ENCODE peak calls at places on chromosomes 4 and X, in four cellular contexts. I is heart right ventricle, S is fibroblast of lung, D is neuronal stem cell. M is an unnamed sample. For H3K4me1, the result is how much of the 10 kb centered on the place peaks cover.

GRCh38 chr4:76441881-76442280 is 6.9 kb downstream of the SHROOM3 start:
- DNase-seq in I (no peak), S (no peak), D (no peak), M (no peak)

GRCh38 chrX:1464282-1465131 is 11.8 kb upstream of the ASMTL start:
- DNase-seq in I (peak), S (no peak), D (no peak), M (peak)

GRCh38 chrX:131854586-131854985 is 168.5 kb upstream of the STK26 start:
- DNase-seq in I (no peak), S (peak), D (no peak), M (no peak)

GRCh38 chr4:76194325-76194724 is 19.3 kb downstream of the SCARB2 start:
- DNase-seq in I (no peak), S (peak), D (no peak), M (no peak)

GRCh38 chr4:139774759-139775487 is 109.3 kb downstream of the MGST2 start:
- DNase-seq in I (no peak), S (no peak), D (no peak), M (no peak)

GRCh38 chr4:110163327-110164070 is 34.9 kb downstream of the ELOVL6 start:
- DNase-seq in I (no peak), S (peak), D (no peak), M (no peak)

GRCh38 chr4:156954598-156954997 is 17.0 kb downstream of the PDGFC start:
- DNase-seq in I (no peak), S (no peak), D (no peak), M (no peak)

GRCh38 chrX:78650906-78651437 is 8.2 kb downstream of the RTL3 start:
- DNase-seq in I (no peak), S (peak), D (no peak), M (peak)

GRCh38 chr4:8732681-8733243 is 138.9 kb downstream of the HMX1 start:
- DNase-seq in I (no peak), S (no peak), D (no peak), M (no peak)

GRCh38 chr4:51851937-51852290 is 9.0 kb downstream of the DCUN1D4 start:
- DNase-seq in I (no peak), S (no peak), D (no peak), M (no peak)

GRCh38 chr4:3215733-3216132 is 33.2 kb upstream of the MSANTD1 start:
- DNase-seq in I (no peak), S (no peak), D (no peak), M (no peak)

GRCh38 chr4:152100378-152101201 is 339.8 kb upstream of the GATB start:
- DNase-seq in I (no peak), S (no peak), D (no peak), M (no peak)

GRCh38 chr4:88779431-88779830 is 81.8 kb upstream of the NAP1L5 start:
- DNase-seq in I (no peak), S (no peak), D (no peak), M (peak)

GRCh38 chr4:139950568-139950967 is 203.4 kb downstream of the MAML3 start:
- DNase-seq in I (no peak), S (no peak), D (no peak), M (peak)

GRCh38 chrX:3044671-3045070 is 3.4 kb downstream of the ARSF start:
- DNase-seq in I (no peak), S (no peak), D (no peak), M (no peak)

GRCh38 chr4:4857809-4858508 is 1.5 kb upstream of the MSX1 start:
- DNase-seq in I (no peak), S (no peak), D (no peak), M (no peak)
- H3K4me1 ChIP-seq in I (under half), S (under half), D (under half), M (under half)

DNA sequence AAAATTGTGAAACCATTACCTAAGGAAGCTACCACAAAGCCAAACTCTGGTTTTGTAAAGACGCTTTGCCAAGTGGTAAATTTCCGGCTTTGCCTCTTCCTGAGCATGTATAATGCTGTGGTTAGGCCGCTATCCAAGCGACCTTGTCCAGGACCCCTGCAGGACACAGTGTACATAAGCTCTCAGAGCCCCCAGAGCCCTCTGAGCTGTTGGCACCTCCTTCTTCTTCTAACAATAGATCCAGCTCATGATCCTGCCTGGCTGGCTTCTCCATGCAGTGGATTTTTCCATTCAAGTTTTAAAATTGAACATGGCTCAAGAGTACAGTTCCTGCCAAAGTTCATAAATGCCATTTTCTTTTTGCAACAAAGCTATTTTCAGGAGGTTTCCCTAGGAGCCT is 326.7 kb downstream of the MAPK10 start:
- DNase-seq in I (peak), S (peak), D (no peak), M (no peak)
- H3K4me3 ChIP-seq in I (no peak), S (no peak), D (no peak), M (no peak)

DNA sequence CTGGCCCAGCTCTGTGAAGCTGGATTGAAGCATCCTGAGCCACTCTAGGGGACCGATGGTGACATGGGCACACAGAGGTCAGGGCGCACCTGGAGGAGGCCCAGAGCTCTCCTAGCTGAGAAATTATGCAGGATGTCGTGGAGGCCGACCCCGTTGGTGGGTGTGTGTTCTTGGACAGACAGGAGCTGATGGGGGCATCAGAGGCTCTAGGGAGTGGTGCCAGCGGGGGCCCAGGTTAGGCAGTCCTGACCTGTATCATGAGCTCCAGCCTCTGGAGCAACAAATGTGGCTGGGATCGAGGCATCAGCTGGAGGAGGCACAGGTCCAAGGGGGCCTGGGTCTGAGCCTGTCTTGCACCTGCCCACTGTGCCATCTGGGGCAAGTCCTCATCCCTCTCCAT is 124.6 kb upstream of the PSAPL1 start:
- DNase-seq in I (no peak), S (no peak), D (no peak), M (no peak)
- H3K27ac ChIP-seq in I (no peak), S (no peak), D (no peak), M (no peak)

GRCh38 chr4:57084360-57084759 is 25.8 kb downstream of the IGFBP7 start:
- DNase-seq in I (no peak), S (no peak), D (no peak), M (no peak)

GRCh38 chr4:57078685-57079521 is 31.3 kb downstream of the IGFBP7 start:
- DNase-seq in I (no peak), S (no peak), D (peak), M (peak)

GRCh38 chr4:57083107-57083506 is 27.1 kb downstream of the IGFBP7 start:
- DNase-seq in I (no peak), S (peak), D (no peak), M (no peak)

GRCh38 chr4:57080781-57081650 is 29.2 kb downstream of the IGFBP7 start:
- DNase-seq in I (no peak), S (peak), D (no peak), M (peak)

DNA sequence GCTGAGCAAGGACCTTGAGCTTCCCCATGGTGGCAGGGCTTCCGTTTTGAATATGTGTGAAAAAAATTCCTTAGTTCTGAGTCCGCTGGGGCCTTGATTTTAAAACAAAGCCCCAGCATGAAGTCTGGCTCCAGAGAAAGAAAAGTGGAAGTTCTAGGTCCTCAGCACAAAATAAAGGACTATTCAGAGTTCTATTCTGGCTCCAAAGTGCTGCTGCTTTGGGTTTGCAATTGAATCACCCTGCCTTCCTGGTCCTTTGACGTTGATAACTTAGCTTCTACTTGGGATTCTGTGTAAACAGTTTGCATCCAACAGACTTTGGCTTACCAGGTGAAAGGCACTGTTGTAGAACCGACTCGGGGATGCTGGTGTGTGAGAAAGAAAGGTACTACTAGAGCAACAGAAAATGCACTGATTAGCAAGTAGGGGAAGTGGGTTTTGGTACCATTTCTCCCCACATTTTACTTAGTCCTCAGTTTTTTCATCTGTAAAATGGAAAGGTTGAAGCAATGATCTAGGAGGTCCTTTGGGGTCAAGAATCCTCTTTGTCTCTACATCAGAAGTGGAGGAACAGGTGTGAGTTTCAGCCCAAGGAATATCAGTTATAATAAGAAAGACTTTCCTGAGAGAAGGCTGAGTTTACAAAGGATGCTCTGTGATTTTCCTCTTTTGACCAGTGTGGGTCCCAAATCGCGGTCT is 28.4 kb downstream of the IGFBP7 start:
- DNase-seq in I (no peak), S (no peak), D (no peak), M (no peak)
- H3K4me1 ChIP-seq in I (under half), S (under half), D (under half), M (half or more)

GRCh38 chr4:176188654-176189053 is 6.7 kb downstream of the SPATA4 start:
- DNase-seq in I (no peak), S (no peak), D (no peak), M (no peak)
- H3K4me3 ChIP-seq in I (no peak), S (no peak), D (no peak), M (no peak)

DNA sequence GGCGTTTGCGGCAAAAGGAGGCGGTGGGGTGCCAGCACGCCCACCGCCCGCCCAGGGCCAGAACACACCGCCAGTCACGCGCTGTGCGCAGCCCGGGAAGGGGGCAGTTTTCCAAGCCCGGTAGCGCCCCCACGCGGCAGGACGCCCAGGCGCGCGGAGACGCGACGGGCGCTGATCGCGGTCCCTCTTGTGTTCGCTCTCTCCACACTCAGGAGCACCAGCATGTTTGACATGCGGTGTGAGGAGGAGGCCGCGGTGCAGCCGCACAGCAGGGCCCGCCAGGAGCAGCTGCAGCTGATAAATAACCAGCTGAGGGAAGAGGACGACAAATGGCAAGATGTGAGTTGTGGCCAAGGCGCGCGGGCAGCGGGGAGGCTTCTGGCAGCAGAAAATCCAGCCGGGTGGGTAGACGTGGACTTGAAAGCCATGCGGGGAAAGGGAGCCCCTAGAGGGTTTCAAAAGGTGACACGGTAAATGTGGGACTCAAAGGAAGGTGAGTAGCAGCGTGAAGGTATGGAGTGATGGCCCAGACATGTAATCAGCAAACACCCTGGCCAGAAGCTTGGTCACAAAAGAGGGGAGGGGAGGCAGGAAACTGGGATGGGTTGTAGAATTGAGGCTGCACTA is 104.1 kb downstream of the PHOX2B start:
- DNase-seq in I (peak), S (peak), D (peak), M (no peak)
- H3K27ac ChIP-seq in I (no peak), S (no peak), D (no peak), M (no peak)

DNA sequence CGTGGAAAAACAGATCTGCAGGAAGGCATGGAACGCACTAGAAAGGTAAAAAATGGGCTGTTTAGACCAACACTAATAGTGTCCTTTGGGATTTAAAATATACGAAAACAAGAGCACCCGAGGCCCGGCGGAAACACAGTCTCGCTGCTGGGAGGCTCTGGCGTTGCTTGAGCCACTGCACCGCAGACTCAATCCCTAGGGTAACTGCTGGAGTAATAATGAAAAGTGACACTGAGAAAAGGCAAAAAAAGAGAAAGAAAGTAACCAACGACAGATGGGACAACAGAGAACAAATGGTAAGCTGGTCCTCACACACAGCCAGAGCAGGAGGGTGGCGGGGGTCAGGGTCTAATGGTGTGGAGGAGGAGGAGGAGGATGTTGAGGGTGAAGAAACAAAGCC is 15.4 kb downstream of the IRAK1 start:
- DNase-seq in I (no peak), S (no peak), D (no peak), M (no peak)
- H3K4me1 ChIP-seq in I (under half), S (under half), D (under half), M (under half)

GRCh38 chrX:48899078-48899410 is 1.3 kb downstream of the PQBP1 start:
- DNase-seq in I (no peak), S (no peak), D (no peak), M (no peak)
- H3K4me3 ChIP-seq in I (no peak), S (no peak), D (no peak), M (no peak)